ENCODE peak calls at places on chromosome 1, in ten cellular contexts. C, M, G, T, L, E, Z, H, Y and X are unnamed samples.

GRCh38 chr1:31671147-31671546 is 26.5 kb upstream of the PEF1 start:
- DNase-seq in C (no peak), M (no peak), G (no peak), T (no peak), L (no peak), E (no peak), Z (no peak), H (no peak), Y (no peak), X (no peak)

GRCh38 chr1:94115254-94115899 is 5.6 kb downstream of the ABCA4 start:
- DNase-seq in C (no peak), M (no peak), G (no peak), T (no peak), L (no peak), E (no peak), Z (no peak), H (no peak), Y (no peak), X (no peak)

GRCh38 chr1:78007677-78008341 is 3.1 kb downstream of the DNAJB4 start:
- DNase-seq in C (no peak), M (no peak), G (no peak), T (no peak), L (no peak), E (no peak), Z (no peak), H (no peak), Y (no peak), X (no peak)

GRCh38 chr1:59333626-59334277 is 36.9 kb downstream of the FGGY start:
- DNase-seq in C (no peak), M (no peak), G (peak), T (no peak), L (no peak), E (no peak), Z (no peak), H (no peak), Y (no peak), X (no peak)

GRCh38 chr1:217089239-217090014 is 366.2 kb upstream of the ESRRG start:
- DNase-seq in C (peak), M (peak), G (peak), T (peak), L (no peak), E (peak), Z (peak), H (no peak), Y (no peak), X (peak)

GRCh38 chr1:7611421-7612010 is 159.6 kb upstream of the VAMP3 start:
- DNase-seq in C (no peak), M (no peak), G (no peak), T (peak), L (no peak), E (no peak), Z (no peak), H (no peak), Y (no peak), X (no peak)

GRCh38 chr1:40014812-40015594 is 25.5 kb upstream of the CAP1 start:
- DNase-seq in C (no peak), M (peak), G (peak), T (no peak), L (no peak), E (no peak), Z (peak), H (no peak), Y (no peak), X (peak)

GRCh38 chr1:225746361-225747179 is 31.1 kb upstream of the SRP9 start:
- DNase-seq in C (peak), M (peak), G (peak), T (peak), L (peak), E (peak), Z (peak), H (no peak), Y (peak), X (peak)

GRCh38 chr1:246355421-246356230 is 151.5 kb downstream of the SMYD3 start:
- DNase-seq in C (no peak), M (peak), G (no peak), T (no peak), L (no peak), E (no peak), Z (no peak), H (no peak), Y (no peak), X (peak)

GRCh38 chr1:110390096-110390495 is 730 bp downstream of the SLC16A4 start:
- DNase-seq in C (peak), M (peak), G (peak), T (peak), L (no peak), E (peak), Z (peak), H (peak), Y (no peak), X (peak)

GRCh38 chr1:112344754-112345423 is 51.1 kb upstream of the CTTNBP2NL start:
- DNase-seq in C (no peak), M (peak), G (no peak), T (no peak), L (no peak), E (no peak), Z (no peak), H (no peak), Y (no peak), X (no peak)

GRCh38 chr1:116825735-116826438 is 71.7 kb downstream of the CD2 start:
- DNase-seq in C (no peak), M (no peak), G (no peak), T (peak), L (no peak), E (no peak), Z (no peak), H (no peak), Y (no peak), X (no peak)

GRCh38 chr1:56097713-56098112 is 481.6 kb downstream of the PLPP3 start:
- DNase-seq in C (no peak), M (peak), G (no peak), T (no peak), L (no peak), E (no peak), Z (no peak), H (no peak), Y (no peak), X (no peak)

GRCh38 chr1:4023678-4024077 is 123.6 kb upstream of the C1orf174 start:
- DNase-seq in C (no peak), M (no peak), G (no peak), T (no peak), L (no peak), E (no peak), Z (no peak), H (no peak), Y (no peak), X (no peak)

GRCh38 chr1:86965012-86965826 is 50.8 kb downstream of the HS2ST1 start:
- DNase-seq in C (peak), M (peak), G (peak), T (no peak), L (peak), E (no peak), Z (peak), H (no peak), Y (no peak), X (peak)

GRCh38 chr1:161787355-161787754 is 21.2 kb downstream of the ATF6 start:
- DNase-seq in C (no peak), M (no peak), G (no peak), T (no peak), L (no peak), E (no peak), Z (no peak), H (no peak), Y (no peak), X (no peak)

GRCh38 chr1:153734380-153735089 is 6.7 kb downstream of the INTS3 start:
- DNase-seq in C (no peak), M (no peak), G (no peak), T (no peak), L (no peak), E (no peak), Z (no peak), H (no peak), Y (no peak), X (no peak)

GRCh38 chr1:46643368-46643775 is 24.8 kb downstream of the ATPAF1 start:
- DNase-seq in C (no peak), M (peak), G (peak), T (no peak), L (no peak), E (no peak), Z (no peak), H (no peak), Y (no peak), X (peak)

GRCh38 chr1:212512731-212513559 is 80.2 kb downstream of the NENF start:
- DNase-seq in C (peak), M (peak), G (no peak), T (peak), L (peak), E (no peak), Z (peak), H (no peak), Y (no peak), X (peak)

GRCh38 chr1:185409763-185410528 is 92.9 kb upstream of the IVNS1ABP start:
- DNase-seq in C (no peak), M (no peak), G (no peak), T (no peak), L (no peak), E (no peak), Z (no peak), H (no peak), Y (no peak), X (no peak)

GRCh38 chr1:219990782-219991510 is 55.4 kb downstream of the EPRS1 start:
- DNase-seq in C (no peak), M (peak), G (peak), T (no peak), L (peak), E (no peak), Z (peak), H (no peak), Y (no peak), X (peak)

GRCh38 chr1:234970371-234970730 is 158.3 kb downstream of the TOMM20 start:
- DNase-seq in C (no peak), M (peak), G (peak), T (no peak), L (no peak), E (no peak), Z (no peak), H (no peak), Y (no peak), X (peak)

DNA sequence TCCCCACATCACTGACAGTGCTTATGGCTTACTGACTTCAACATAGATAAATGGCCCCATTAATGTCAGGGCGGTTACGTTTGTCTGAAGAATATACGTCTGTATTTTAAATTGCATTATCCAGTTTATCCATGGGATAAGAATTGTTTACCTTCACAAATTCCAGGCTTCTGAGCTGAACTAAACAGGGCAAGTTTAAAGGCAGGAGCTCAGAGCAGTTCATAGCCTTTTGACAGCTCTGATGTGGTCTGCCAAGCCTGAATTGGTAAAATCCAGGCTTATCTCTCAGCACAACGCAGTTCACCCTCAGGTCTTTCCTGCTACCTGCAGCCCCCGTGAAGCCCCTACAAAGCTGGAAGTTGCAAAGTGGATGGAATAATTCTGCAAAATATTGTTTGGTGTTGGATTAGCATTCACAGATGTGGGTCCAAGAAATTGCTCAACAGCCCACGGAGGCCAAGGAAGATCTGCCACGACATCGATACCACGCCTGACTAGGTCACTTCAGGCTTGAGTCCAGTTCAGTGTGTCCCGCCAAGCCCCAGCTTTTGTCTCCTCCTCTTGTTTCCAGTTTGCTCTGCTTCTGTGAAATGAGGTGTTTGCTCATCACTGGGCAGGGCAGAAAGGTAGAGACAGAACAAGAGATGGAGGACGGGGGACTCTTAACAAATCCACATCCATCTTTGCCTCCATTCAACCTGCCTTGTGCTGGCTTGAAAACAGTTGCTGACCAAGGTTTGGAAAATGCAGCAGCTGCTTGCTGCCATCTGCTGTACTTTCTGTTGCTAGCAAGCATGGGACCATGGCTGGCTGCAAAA is 79.8 kb upstream of the GREM2 start:
- DNase-seq in C (peak), M (peak), G (peak), T (peak), L (no peak), E (no peak), Z (peak), H (no peak), Y (no peak), X (peak)
- TF ChIP-seq CTCF in C (peak), M (peak), G (peak), T (peak), L (no peak), E (no peak), Z (peak), H (peak), Y (peak), X (peak)

GRCh38 chr1:6028042-6028895 is 17.4 kb upstream of the KCNAB2 start:
- DNase-seq in C (peak), M (no peak), G (peak), T (no peak), L (no peak), E (no peak), Z (no peak), H (peak), Y (peak), X (no peak)
- TF ChIP-seq CTCF in C (no peak), M (no peak), G (no peak), T (no peak), L (no peak), E (no peak), Z (no peak), H (no peak), Y (no peak), X (no peak)

DNA sequence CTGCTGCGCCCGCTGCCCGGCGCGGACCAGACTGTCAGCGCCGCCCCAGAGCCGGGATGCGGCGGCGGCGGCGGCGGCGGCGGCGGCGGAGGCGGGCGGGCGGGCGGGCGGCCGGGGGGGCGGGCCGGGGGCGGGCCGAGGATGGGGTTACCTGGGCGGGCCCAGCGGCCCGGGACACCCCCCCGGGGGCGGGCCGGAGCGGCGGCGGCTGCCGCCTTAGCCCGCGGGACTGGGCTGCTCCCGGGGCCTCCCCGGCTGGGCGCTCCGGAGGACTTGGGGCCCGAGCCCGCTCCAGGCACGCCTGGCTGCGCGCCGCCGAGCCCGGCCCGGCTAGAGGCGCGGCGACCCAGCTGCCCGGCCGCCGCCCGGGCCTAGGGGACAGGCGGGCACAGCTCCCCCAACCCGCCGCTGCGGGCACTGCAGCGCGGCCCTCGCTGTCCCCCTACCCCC is at the start of gene WNT4:
- DNase-seq in C (peak), M (peak), G (peak), T (peak), L (no peak), E (no peak), Z (peak), H (no peak), Y (peak), X (no peak)
- TF ChIP-seq CTCF in C (peak), M (no peak), G (no peak), T (no peak), L (no peak), E (no peak), Z (peak), H (no peak), Y (no peak), X (no peak)

GRCh38 chr1:1235016-1235744 is 3.1 kb downstream of the B3GALT6 start:
- DNase-seq in C (no peak), M (no peak), G (no peak), T (no peak), L (no peak), E (no peak), Z (no peak), H (no peak), Y (no peak), X (no peak)
- TF ChIP-seq CTCF in C (no peak), M (no peak), G (no peak), T (no peak), L (no peak), E (no peak), Z (no peak), H (no peak), Y (no peak), X (no peak)